ENCODE peak calls at places on chromosomes 12 and 14, in seven cellular contexts. H, L, D, Y, A, Q and U are unnamed samples. For H3K4me1, the result is how much of the 10 kb centered on the place peaks cover.

GRCh38 chr14:58746701-58747100 is 108.9 kb downstream of the DACT1 start:
- DNase-seq in H (no peak), L (no peak), D (no peak), Y (no peak), A (no peak), Q (no peak), U (no peak)

GRCh38 chr12:21371050-21371449 is 1.7 kb upstream of the IAPP start:
- DNase-seq in H (peak), L (no peak), D (no peak), Y (no peak), A (no peak), Q (no peak), U (peak)

GRCh38 chr14:75831455-75831854 is 150.3 kb downstream of the TGFB3 start:
- DNase-seq in H (no peak), L (peak), D (peak), Y (peak), A (no peak), Q (peak), U (no peak)

GRCh38 chr12:51009038-51009437 is 17.1 kb downstream of the SLC11A2 start:
- DNase-seq in H (no peak), L (peak), D (peak), Y (peak), A (no peak), Q (peak), U (no peak)

GRCh38 chr14:69344171-69344570 is 53.9 kb downstream of the ERH start:
- DNase-seq in H (no peak), L (no peak), D (no peak), Y (no peak), A (no peak), Q (no peak), U (no peak)

GRCh38 chr12:124756151-124756550 is 107.5 kb downstream of the SCARB1 start:
- DNase-seq in H (no peak), L (no peak), D (no peak), Y (no peak), A (no peak), Q (no peak), U (no peak)

GRCh38 chr12:53051058-53051880 is 1.4 kb downstream of the TNS2 start:
- DNase-seq in H (no peak), L (peak), D (peak), Y (peak), A (no peak), Q (peak), U (no peak)

GRCh38 chr12:53659609-53660008 is 16.3 kb downstream of the ATP5MC2 start:
- DNase-seq in H (no peak), L (no peak), D (no peak), Y (no peak), A (no peak), Q (no peak), U (no peak)

GRCh38 chr14:57408634-57409033 is 18.2 kb downstream of the NAA30 start:
- DNase-seq in H (no peak), L (no peak), D (no peak), Y (no peak), A (no peak), Q (no peak), U (no peak)
- H3K4me1 ChIP-seq in H (under half), L (under half), D (under half), Y (under half), A (under half), Q (under half), U (under half)

GRCh38 chr14:20787025-20787424 is 6.0 kb downstream of the RNASE6 start:
- DNase-seq in H (no peak), L (no peak), D (no peak), Y (no peak), A (no peak), Q (no peak), U (no peak)

GRCh38 chr14:20782280-20782890 is 1.3 kb downstream of the RNASE6 start:
- DNase-seq in H (peak), L (no peak), D (no peak), Y (no peak), A (no peak), Q (no peak), U (no peak)

DNA sequence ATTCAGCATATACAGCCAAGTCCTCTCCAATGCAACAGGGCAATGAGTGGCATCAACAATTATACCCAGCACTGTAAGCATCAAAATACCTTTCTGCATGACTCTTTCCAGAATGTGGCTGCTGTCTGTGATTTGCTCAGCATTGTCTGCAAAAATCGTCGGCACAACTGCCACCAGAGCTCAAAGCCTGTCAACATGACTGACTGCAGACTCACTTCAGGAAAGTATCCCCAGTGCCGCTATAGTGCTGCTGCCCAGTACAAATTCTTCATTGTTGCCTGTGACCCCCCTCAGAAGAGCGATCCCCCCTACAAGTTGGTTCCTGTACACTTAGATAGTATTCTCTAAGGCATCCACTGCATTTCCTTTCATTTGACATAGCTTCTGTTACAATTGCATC is 737 bp downstream of the RNASE6 start:
- DNase-seq in H (no peak), L (no peak), D (no peak), Y (no peak), A (no peak), Q (no peak), U (no peak)
- H3K4me3 ChIP-seq in H (peak), L (peak), D (peak), Y (peak), A (no peak), Q (no peak), U (no peak)

GRCh38 chr12:123075092-123075491 is 75.8 kb downstream of the PITPNM2 start:
- DNase-seq in H (no peak), L (no peak), D (peak), Y (no peak), A (no peak), Q (no peak), U (no peak)
- H3K4me1 ChIP-seq in H (under half), L (half or more), D (under half), Y (half or more), A (under half), Q (half or more), U (under half)

GRCh38 chr12:89513544-89513943 is 11.1 kb downstream of the GALNT4 start:
- DNase-seq in H (no peak), L (no peak), D (no peak), Y (no peak), A (no peak), Q (no peak), U (no peak)
- H3K4me3 ChIP-seq in H (no peak), L (no peak), D (no peak), Y (no peak), A (no peak), Q (no peak), U (no peak)

GRCh38 chr14:94180655-94181271 is 6.6 kb downstream of the PPP4R4 start:
- DNase-seq in H (peak), L (no peak), D (no peak), Y (no peak), A (peak), Q (no peak), U (peak)

GRCh38 chr14:94181835-94182234 is 7.7 kb downstream of the PPP4R4 start:
- DNase-seq in H (no peak), L (no peak), D (no peak), Y (no peak), A (no peak), Q (no peak), U (no peak)

GRCh38 chr14:94176808-94177207 is 2.7 kb downstream of the PPP4R4 start:
- DNase-seq in H (no peak), L (no peak), D (no peak), Y (no peak), A (no peak), Q (no peak), U (no peak)

GRCh38 chr14:94177806-94178205 is 3.7 kb downstream of the PPP4R4 start:
- DNase-seq in H (no peak), L (no peak), D (no peak), Y (no peak), A (no peak), Q (no peak), U (no peak)

DNA sequence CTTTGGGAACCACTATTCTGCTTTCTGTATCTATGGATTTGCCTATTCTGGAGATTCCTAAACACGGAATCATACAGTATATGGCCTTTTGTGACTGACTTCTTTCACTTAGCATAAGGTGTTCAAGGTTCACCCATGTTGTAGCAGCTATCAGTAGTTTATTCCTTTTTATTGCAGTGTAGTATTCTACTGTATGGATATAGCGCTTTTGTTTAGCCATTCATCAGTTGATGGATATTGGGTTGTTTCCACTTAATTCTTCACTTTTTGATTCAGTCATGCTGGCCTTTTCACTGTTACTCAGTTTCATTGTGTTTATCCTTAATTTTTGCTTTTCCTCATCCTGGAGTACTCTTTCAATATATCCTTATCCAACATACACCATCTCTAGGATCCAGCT is 5.1 kb downstream of the PPP4R4 start:
- DNase-seq in H (no peak), L (no peak), D (no peak), Y (no peak), A (no peak), Q (no peak), U (no peak)
- H3K4me1 ChIP-seq in H (under half), L (under half), D (under half), Y (under half), A (under half), Q (under half), U (under half)

GRCh38 chr14:72517736-72518135 is 376.2 kb downstream of the DPF3 start:
- DNase-seq in H (no peak), L (no peak), D (no peak), Y (no peak), A (no peak), Q (no peak), U (no peak)
- H3K4me3 ChIP-seq in H (no peak), L (no peak), D (no peak), Y (no peak), A (no peak), Q (no peak), U (no peak)

GRCh38 chr12:62697893-62698292 is 231.3 kb downstream of the MON2 start:
- DNase-seq in H (no peak), L (no peak), D (no peak), Y (no peak), A (no peak), Q (no peak), U (no peak)
- H3K4me1 ChIP-seq in H (under half), L (under half), D (under half), Y (under half), A (under half), Q (under half), U (under half)